ENCODE peak calls at places on chromosomes 1 and 21, in eight cellular contexts. S, J, F, Q, N, A, E and R are unnamed samples.

GRCh38 chr1:24294757-24295371 is 24.3 kb upstream of the GRHL3 start:
- DNase-seq in J (peak), E (peak), F (peak), S (no peak), N (no peak), Q (peak), A (peak), R (peak)

GRCh38 chr1:220797553-220797952 is 10.8 kb downstream of the MTARC1 start:
- DNase-seq in J (peak), N (no peak), E (no peak), S (no peak), F (no peak), Q (no peak), A (no peak), R (no peak)

GRCh38 chr1:206935491-206936067 is 10.7 kb downstream of the PIGR start:
- DNase-seq in N (peak), A (no peak), E (peak), J (no peak), S (no peak), Q (no peak), F (no peak), R (peak)

GRCh38 chr1:230231739-230232075 is 164.7 kb downstream of the GALNT2 start:
- DNase-seq in Q (peak), S (no peak), J (peak), N (peak), E (peak), A (no peak), F (no peak), R (peak)

GRCh38 chr1:243939167-243939848 is 89.3 kb upstream of the AKT3 start:
- DNase-seq in Q (no peak), E (no peak), N (peak), A (no peak), F (no peak), S (no peak), J (no peak), R (no peak)

GRCh38 chr21:17610862-17611261 is 1.8 kb downstream of the BTG3 start:
- DNase-seq in F (no peak), N (peak), Q (peak), J (no peak), A (no peak), E (no peak), S (no peak), R (peak)

GRCh38 chr1:117371436-117372151 is 4.3 kb downstream of the MAN1A2 start:
- DNase-seq in Q (no peak), J (peak), F (no peak), N (peak), S (no peak), E (no peak), A (no peak), R (no peak)

GRCh38 chr1:26330276-26330675 is 12.5 kb downstream of the CD52 start:
- DNase-seq in N (no peak), J (no peak), Q (no peak), E (no peak), A (no peak), F (no peak), S (no peak), R (no peak)

GRCh38 chr1:22483121-22483520 is 31.5 kb downstream of the ZBTB40 start:
- DNase-seq in A (no peak), J (no peak), S (no peak), N (no peak), Q (no peak), E (no peak), F (no peak), R (no peak)

GRCh38 chr1:230248876-230249275 is 177.3 kb downstream of the PGBD5 start:
- DNase-seq in E (no peak), Q (no peak), N (no peak), F (no peak), A (no peak), S (no peak), J (no peak), R (no peak)

GRCh38 chr1:191669629-191670028 is 488.6 kb upstream of the RGS18 start:
- DNase-seq in N (peak), J (no peak), A (peak), F (no peak), Q (no peak), E (no peak), S (no peak), R (no peak)

GRCh38 chr21:42570841-42571387 is 57.3 kb downstream of the SLC37A1 start:
- DNase-seq in A (no peak), F (no peak), J (no peak), Q (peak), E (peak), S (no peak), N (no peak), R (peak)

GRCh38 chr21:24716306-24716918 is 890.9 kb downstream of the MRPL39 start:
- DNase-seq in S (no peak), J (no peak), N (no peak), F (no peak), Q (no peak), E (no peak), A (no peak), R (peak)

GRCh38 chr1:228341450-228341813 is 65.2 kb downstream of the TRIM11 start:
- DNase-seq in E (peak), S (no peak), J (no peak), N (no peak), A (no peak), F (no peak), Q (no peak), R (no peak)

GRCh38 chr1:81172483-81172882 is 628.3 kb upstream of the ADGRL2 start:
- DNase-seq in S (no peak), N (no peak), Q (no peak), J (no peak), A (no peak), F (no peak), E (no peak), R (no peak)

GRCh38 chr21:22516230-22516629 is 1518.0 kb downstream of the NCAM2 start:
- DNase-seq in E (no peak), Q (no peak), F (no peak), J (no peak), A (no peak), N (no peak), S (no peak), R (no peak)

GRCh38 chr1:70462611-70463010 is 51.5 kb downstream of the CTH start:
- DNase-seq in E (no peak), F (no peak), J (peak), Q (no peak), S (no peak), A (no peak), N (no peak), R (no peak)

GRCh38 chr1:44696789-44697188 is 22.3 kb downstream of the ARMH1 start:
- DNase-seq in S (no peak), E (no peak), N (no peak), F (no peak), Q (no peak), A (no peak), J (no peak), R (no peak)

GRCh38 chr1:12619396-12620141 is 1.6 kb upstream of the DHRS3 start:
- DNase-seq in A (peak), Q (peak), E (peak), J (peak), F (no peak), N (peak), S (no peak), R (peak)
- H3K27ac ChIP-seq in A (peak), Q (peak), E (peak), J (peak), F (peak), N (peak), S (peak), R (peak)

GRCh38 chr1:156773607-156774006 is 6.3 kb downstream of the PRCC start:
- DNase-seq in J (no peak), S (no peak), Q (no peak), F (no peak), A (no peak), N (no peak), E (no peak), R (no peak)
- TF ChIP-seq CTCF in J (no peak), S (no peak), Q (no peak), F (no peak), A (no peak), N (no peak), E (no peak), R (no peak)

GRCh38 chr1:205054013-205054412 is 11.0 kb downstream of the CNTN2 start:
- DNase-seq in Q (no peak), F (no peak), S (no peak), J (no peak), N (no peak), A (no peak), E (no peak), R (no peak)

GRCh38 chr1:205058853-205059252 is 15.8 kb downstream of the CNTN2 start:
- DNase-seq in E (no peak), S (no peak), J (no peak), F (no peak), Q (no peak), N (no peak), A (no peak), R (no peak)

GRCh38 chr1:205057808-205058575 is 15.0 kb downstream of the CNTN2 start:
- DNase-seq in S (no peak), A (no peak), J (no peak), N (no peak), F (no peak), E (no peak), Q (no peak), R (no peak)

GRCh38 chr1:205056956-205057568 is 14.1 kb downstream of the CNTN2 start:
- DNase-seq in J (no peak), N (no peak), S (no peak), Q (no peak), A (no peak), E (no peak), F (no peak), R (no peak)

GRCh38 chr1:205056188-205056611 is 13.2 kb downstream of the CNTN2 start:
- DNase-seq in S (no peak), A (no peak), J (no peak), Q (no peak), N (no peak), F (no peak), E (no peak), R (no peak)
- H3K27ac ChIP-seq in S (no peak), A (no peak), J (no peak), Q (no peak), N (no peak), F (no peak), E (no peak), R (no peak)

DNA sequence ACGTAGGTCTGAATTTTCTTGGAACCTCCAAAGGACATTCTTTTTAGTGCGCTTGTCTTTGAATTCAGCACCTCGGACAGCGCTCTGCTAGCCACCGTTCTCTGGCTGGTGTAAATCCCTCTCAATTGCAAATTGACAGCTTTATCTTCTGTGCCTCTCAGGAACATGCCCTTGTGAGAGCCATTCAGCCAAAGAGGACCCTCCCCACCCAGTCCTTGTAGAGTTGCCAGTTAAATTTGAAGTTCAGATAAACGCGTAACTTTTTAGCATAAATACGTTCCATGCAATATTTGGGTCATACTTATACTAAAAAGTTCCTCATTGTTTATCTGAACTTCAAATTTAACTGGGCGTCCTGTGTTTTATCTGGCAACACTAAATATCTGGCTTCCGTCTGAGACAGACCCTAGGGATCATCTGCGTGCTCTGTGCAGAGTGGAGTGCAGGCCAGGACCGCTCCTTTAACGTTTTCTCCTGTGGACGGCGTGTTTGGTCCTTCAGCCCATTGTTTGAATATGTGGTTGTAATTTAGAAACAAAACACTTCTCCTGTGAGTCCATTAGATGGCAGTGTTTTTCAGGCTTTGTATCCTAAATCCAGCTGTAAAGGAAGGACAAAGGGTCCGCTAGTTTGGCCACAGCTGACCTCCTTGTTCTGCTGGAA is 7.0 kb downstream of the KCNAB2 start:
- DNase-seq in Q (peak), J (no peak), E (peak), F (no peak), N (peak), S (no peak), A (peak), R (peak)
- TF ChIP-seq CTCF in Q (peak), J (peak), E (peak), F (peak), N (peak), S (peak), A (peak), R (peak)

GRCh38 chr1:110610084-110610483 is 3.9 kb upstream of the KCNA2 start:
- DNase-seq in A (no peak), N (no peak), E (no peak), J (no peak), S (no peak), F (no peak), Q (no peak), R (no peak)
- H3K27ac ChIP-seq in A (no peak), N (no peak), E (no peak), J (no peak), S (no peak), F (no peak), Q (no peak), R (no peak)

GRCh38 chr1:36443297-36443696 is 7.0 kb downstream of the OSCP1 start:
- DNase-seq in N (no peak), A (no peak), S (no peak), F (no peak), E (no peak), J (no peak), Q (no peak), R (no peak)

GRCh38 chr1:36447450-36447849 is 2.8 kb downstream of the OSCP1 start:
- DNase-seq in Q (no peak), N (no peak), F (no peak), J (no peak), E (no peak), A (no peak), S (no peak), R (no peak)

GRCh38 chr1:36448530-36449051 is 1.7 kb downstream of the OSCP1 start:
- DNase-seq in F (no peak), N (no peak), Q (no peak), A (peak), S (no peak), E (no peak), J (no peak), R (no peak)

GRCh38 chr1:36446780-36447179 is 3.5 kb downstream of the OSCP1 start:
- DNase-seq in E (no peak), S (no peak), J (no peak), F (no peak), N (no peak), Q (no peak), A (no peak), R (no peak)

GRCh38 chr1:36446261-36446660 is 4.0 kb downstream of the OSCP1 start:
- DNase-seq in A (no peak), J (no peak), Q (no peak), F (no peak), S (no peak), N (no peak), E (no peak), R (peak)
- TF ChIP-seq CTCF in A (no peak), J (no peak), Q (no peak), F (no peak), S (no peak), N (peak), E (no peak), R (no peak)

DNA sequence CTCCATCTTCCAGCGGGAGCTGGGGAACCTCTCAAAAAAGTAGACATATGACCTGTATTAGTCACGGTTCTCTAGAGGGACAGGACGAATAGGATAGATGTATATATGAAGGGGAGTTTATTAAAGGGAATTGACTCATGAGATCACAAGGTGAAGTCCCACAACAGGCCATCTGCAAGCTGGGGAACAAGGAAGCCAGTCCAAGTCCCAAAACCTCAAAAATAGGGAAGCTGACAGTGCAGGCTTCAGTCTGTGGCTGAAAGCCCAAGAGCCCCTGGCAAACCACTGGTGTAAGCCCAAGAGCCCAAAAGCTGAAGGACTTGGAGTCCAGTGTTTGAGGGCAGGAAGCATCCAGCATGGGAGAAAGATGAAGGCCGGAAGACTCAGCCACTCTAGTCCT is 19.5 kb downstream of the OLIG1 start:
- DNase-seq in N (no peak), J (no peak), Q (no peak), F (no peak), S (no peak), A (no peak), E (no peak), R (no peak)
- H3K27ac ChIP-seq in N (no peak), J (no peak), Q (no peak), F (no peak), S (no peak), A (no peak), E (no peak), R (no peak)

DNA sequence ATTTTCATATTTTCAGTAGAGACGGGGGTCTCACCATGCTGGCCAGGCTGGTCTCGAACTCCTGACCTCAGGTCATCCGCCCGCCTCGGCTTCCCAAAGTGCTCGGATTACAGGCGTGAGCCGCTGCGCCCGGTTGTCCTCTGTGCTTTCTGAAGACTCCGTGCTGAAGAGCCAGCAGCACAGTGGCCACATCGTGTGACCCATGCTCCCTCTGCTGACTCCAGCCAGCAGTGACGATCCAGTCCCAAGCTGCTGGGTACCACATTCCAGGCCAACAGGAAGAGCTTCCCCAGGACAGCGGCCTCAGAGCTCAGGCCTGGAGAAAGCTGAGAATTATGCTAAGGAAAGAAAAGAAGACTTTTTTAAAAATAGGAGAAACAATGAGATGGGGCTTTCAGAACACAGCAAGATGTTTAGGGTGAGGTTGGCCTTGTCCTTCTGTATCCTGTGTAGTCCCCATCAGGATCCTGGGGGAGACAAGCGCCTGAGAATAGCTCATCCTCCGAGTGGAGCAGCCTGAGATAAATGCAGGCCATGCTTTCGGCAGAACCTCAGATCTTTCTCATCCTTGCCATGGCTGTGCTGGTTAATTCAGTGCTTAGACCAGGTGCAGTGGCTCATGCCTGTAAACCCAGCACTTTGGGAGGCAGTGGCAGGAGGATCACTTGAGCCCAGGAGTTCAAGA is 207.1 kb downstream of the SLC35F3 start:
- DNase-seq in A (no peak), F (no peak), J (no peak), S (no peak), N (peak), Q (no peak), E (peak), R (peak)
- TF ChIP-seq CTCF in A (no peak), F (no peak), J (peak), S (no peak), N (no peak), Q (no peak), E (no peak), R (no peak)

DNA sequence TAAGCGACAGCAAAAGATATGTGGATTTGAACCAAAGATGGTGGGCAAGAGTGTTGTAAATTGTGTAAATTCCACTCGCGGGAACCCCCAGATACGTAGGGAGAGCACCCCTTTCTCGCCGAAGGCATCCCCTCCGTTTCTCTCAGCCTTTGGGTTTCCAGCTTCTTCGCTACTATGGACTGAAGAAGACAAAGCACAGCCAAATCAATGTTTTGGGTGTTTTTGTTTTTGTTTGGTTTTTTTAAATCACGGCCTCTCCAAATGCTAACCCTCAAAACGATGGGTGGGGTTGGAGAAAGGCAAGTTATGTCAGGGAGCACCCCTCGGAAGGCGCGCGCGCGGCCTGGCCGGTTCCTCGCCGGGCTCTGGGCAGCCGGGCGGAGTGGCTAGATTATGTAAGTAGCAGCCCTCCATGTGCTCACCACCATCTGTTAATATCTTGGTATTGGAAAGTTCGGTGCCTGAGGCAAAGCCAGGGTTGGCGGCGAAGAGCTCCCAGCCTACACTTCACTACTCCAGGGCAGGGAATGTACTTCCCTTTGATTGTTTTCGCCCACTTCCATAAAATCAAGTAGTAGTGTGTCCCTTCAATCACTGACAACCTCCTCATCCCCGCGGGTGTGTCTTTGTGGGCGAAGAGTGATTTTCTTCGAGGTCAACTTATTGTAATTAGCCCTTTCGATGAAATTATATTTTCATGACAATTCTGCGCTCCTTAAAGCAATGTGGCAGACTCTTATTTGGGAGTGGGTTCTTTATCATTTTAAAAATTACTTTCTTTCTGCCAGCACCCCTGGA is 4.0 kb upstream of the PROX1 start:
- DNase-seq in Q (no peak), E (no peak), N (no peak), A (no peak), J (no peak), F (no peak), S (no peak), R (peak)
- H3K27ac ChIP-seq in Q (no peak), E (peak), N (no peak), A (no peak), J (no peak), F (no peak), S (no peak), R (peak)

GRCh38 chr1:8902765-8903164 is 24.3 kb upstream of the ENO1 start:
- DNase-seq in N (peak), E (no peak), F (no peak), S (no peak), A (no peak), Q (no peak), J (no peak), R (no peak)

GRCh38 chr1:8899046-8899445 is 20.6 kb upstream of the ENO1 start:
- DNase-seq in J (no peak), E (no peak), F (no peak), A (no peak), Q (no peak), S (no peak), N (no peak), R (no peak)

GRCh38 chr1:8903908-8904650 is 25.6 kb upstream of the ENO1 start:
- DNase-seq in Q (no peak), S (no peak), J (peak), E (peak), A (peak), N (peak), F (no peak), R (peak)

GRCh38 chr1:8905582-8906191 is 27.2 kb upstream of the ENO1 start:
- DNase-seq in J (no peak), Q (no peak), S (no peak), A (no peak), N (no peak), E (no peak), F (no peak), R (no peak)

DNA sequence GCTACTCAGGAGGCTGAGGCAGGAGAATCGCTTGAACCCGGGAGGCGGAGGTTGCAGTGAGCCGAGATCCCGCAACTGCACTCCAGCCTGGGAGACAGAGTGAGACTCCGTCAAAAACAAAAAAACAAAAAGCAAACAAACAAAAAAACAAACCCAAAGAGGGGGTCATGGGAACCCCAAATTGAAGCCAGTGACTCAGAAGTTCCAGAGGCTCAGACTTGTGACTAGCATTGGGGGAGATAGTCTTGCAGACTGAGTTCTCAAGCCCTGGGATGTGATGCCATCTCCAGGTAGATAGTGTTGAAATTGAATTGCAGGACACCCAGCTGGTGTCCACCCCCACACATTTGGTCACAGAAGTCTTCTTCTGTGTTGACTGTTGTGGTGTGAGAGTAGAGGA is 24.9 kb upstream of the ENO1 start:
- DNase-seq in Q (no peak), F (no peak), S (no peak), J (no peak), N (no peak), A (no peak), E (no peak), R (no peak)
- TF ChIP-seq CTCF in Q (no peak), F (no peak), S (no peak), J (no peak), N (no peak), A (no peak), E (no peak), R (no peak)